ENCODE peak calls at places on chromosomes 1 and 21, in seven cellular contexts. U is heart left ventricle, G is fibroblast of the aortic adventitia, K is neural progenitor cell, L is lung, P is BJ, S is breast epithelium. J is an unnamed sample.

GRCh38 chr1:198879711-198880306 is 241.0 kb downstream of the PTPRC start:
- DNase-seq in U (no peak), G (peak), K (no peak), L (no peak), P (no peak), S (no peak), J (no peak)

GRCh38 chr1:183840140-183840539 is 35.2 kb downstream of the RGL1 start:
- DNase-seq in U (no peak), G (no peak), K (no peak), L (no peak), P (no peak), S (no peak), J (peak)

GRCh38 chr1:224127925-224128819 is 14.3 kb downstream of the FBXO28 start:
- DNase-seq in U (no peak), G (peak), K (no peak), L (no peak), P (peak), S (no peak), J (no peak)

GRCh38 chr1:117182271-117182670 is 28.5 kb downstream of the VTCN1 start:
- DNase-seq in U (no peak), G (no peak), K (no peak), L (no peak), P (no peak), S (no peak), J (no peak)

GRCh38 chr1:172991674-172992400 is 58.9 kb downstream of the TNFSF18 start:
- DNase-seq in U (no peak), G (peak), K (no peak), L (no peak), P (no peak), S (no peak), J (peak)

GRCh38 chr1:10623391-10624145 is 148.8 kb downstream of the PEX14 start:
- DNase-seq in U (no peak), G (no peak), K (no peak), L (no peak), P (no peak), S (peak), J (no peak)

GRCh38 chr1:216905781-216906180 is 182.6 kb upstream of the ESRRG start:
- DNase-seq in U (no peak), G (no peak), K (no peak), L (no peak), P (no peak), S (no peak), J (no peak)

GRCh38 chr1:114079596-114080190 is 74.0 kb downstream of the SYT6 start:
- DNase-seq in U (no peak), G (no peak), K (peak), L (no peak), P (no peak), S (no peak), J (no peak)

GRCh38 chr1:111227875-111228747 is 598 bp downstream of the CHI3L2 start:
- DNase-seq in U (peak), G (peak), K (no peak), L (no peak), P (peak), S (peak), J (peak)

GRCh38 chr1:22111115-22111514 is 31.8 kb downstream of the WNT4 start:
- DNase-seq in U (no peak), G (no peak), K (no peak), L (no peak), P (no peak), S (no peak), J (no peak)

GRCh38 chr1:223716302-223716862 is 4.0 kb downstream of the CAPN2 start:
- DNase-seq in U (no peak), G (peak), K (no peak), L (no peak), P (no peak), S (no peak), J (peak)

GRCh38 chr1:221712198-221712684 is 29.6 kb downstream of the DUSP10 start:
- DNase-seq in U (no peak), G (peak), K (no peak), L (no peak), P (peak), S (no peak), J (peak)

GRCh38 chr1:154501423-154502065 is 475 bp upstream of the TDRD10 start:
- DNase-seq in U (peak), G (no peak), K (peak), L (peak), P (no peak), S (peak), J (peak)

GRCh38 chr21:44087426-44088400 is 19.5 kb upstream of the PWP2 start:
- DNase-seq in U (no peak), G (no peak), K (no peak), L (no peak), P (no peak), S (no peak), J (no peak)

GRCh38 chr1:8472668-8473067 is 154.8 kb downstream of the SLC45A1 start:
- DNase-seq in U (no peak), G (no peak), K (no peak), L (no peak), P (no peak), S (no peak), J (no peak)

GRCh38 chr1:112251766-112252506 is 144.1 kb upstream of the CTTNBP2NL start:
- DNase-seq in U (no peak), G (peak), K (no peak), L (no peak), P (no peak), S (no peak), J (peak)

GRCh38 chr1:42851960-42852607 is 5.7 kb downstream of the ZNF691 start:
- DNase-seq in U (no peak), G (no peak), K (no peak), L (no peak), P (no peak), S (no peak), J (no peak)

GRCh38 chr1:89603651-89604413 is 29.1 kb upstream of the LRRC8C start:
- DNase-seq in U (no peak), G (peak), K (no peak), L (no peak), P (no peak), S (no peak), J (peak)

GRCh38 chr1:22096036-22096435 is 43.5 kb downstream of the CDC42 start:
- DNase-seq in U (no peak), G (no peak), K (no peak), L (no peak), P (no peak), S (no peak), J (no peak)

GRCh38 chr1:185632659-185633428 is 101.3 kb upstream of the HMCN1 start:
- DNase-seq in U (no peak), G (peak), K (no peak), L (no peak), P (peak), S (no peak), J (peak)

GRCh38 chr1:168554603-168555520 is 11.1 kb upstream of the XCL2 start:
- DNase-seq in U (no peak), G (no peak), K (no peak), L (no peak), P (no peak), S (no peak), J (no peak)

GRCh38 chr21:45902292-45902995 is 79.1 kb upstream of the COL6A1 start:
- DNase-seq in U (no peak), G (no peak), K (no peak), L (no peak), P (no peak), S (no peak), J (no peak)

GRCh38 chr1:12107718-12108117 is 44.6 kb downstream of the TNFRSF8 start:
- DNase-seq in U (no peak), G (no peak), K (no peak), L (no peak), P (no peak), S (no peak), J (no peak)

GRCh38 chr1:152244576-152244975 is 20.6 kb upstream of the HRNR start:
- DNase-seq in U (no peak), G (no peak), K (no peak), L (no peak), P (no peak), S (no peak), J (no peak)

GRCh38 chr1:111251570-111251969 is 24.1 kb downstream of the CHI3L2 start:
- DNase-seq in U (no peak), G (no peak), K (no peak), L (no peak), P (no peak), S (no peak), J (no peak)

GRCh38 chr1:108141604-108142003 is 58.5 kb downstream of the SLC25A24 start:
- DNase-seq in U (no peak), G (peak), K (no peak), L (no peak), P (no peak), S (no peak), J (peak)

DNA sequence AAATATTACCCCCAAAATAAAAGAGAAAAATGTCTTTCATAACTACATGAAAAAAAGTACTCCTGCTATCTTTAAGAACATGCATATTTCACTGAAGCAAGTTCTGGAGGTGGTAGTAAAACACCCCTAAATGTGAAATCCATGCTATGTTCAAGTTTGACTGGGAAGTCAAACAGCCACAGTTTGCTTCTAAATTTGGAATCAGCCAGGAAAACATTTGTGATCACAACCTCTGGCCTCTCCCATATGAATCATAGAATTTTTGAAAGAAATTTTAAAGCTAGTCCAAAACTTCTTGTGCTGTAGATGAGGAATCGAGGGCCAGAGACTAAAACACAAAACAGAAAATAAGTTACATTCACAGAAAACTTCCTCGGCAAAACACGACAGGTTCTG is 6.6 kb downstream of the SORT1 start:
- DNase-seq in U (no peak), G (peak), K (no peak), L (no peak), P (no peak), S (no peak), J (peak)
- H3K4me3 ChIP-seq in U (peak), G (no peak), K (no peak), L (no peak), P (no peak), S (peak), J (no peak)

GRCh38 chr1:30809514-30810263 is 52.1 kb upstream of the LAPTM5 start:
- DNase-seq in U (no peak), G (peak), K (peak), L (no peak), P (peak), S (peak), J (peak)
- TF ChIP-seq CTCF in U (no peak), G (no peak), K (no peak), L (no peak), P (no peak), S (no peak), J (no peak)

DNA sequence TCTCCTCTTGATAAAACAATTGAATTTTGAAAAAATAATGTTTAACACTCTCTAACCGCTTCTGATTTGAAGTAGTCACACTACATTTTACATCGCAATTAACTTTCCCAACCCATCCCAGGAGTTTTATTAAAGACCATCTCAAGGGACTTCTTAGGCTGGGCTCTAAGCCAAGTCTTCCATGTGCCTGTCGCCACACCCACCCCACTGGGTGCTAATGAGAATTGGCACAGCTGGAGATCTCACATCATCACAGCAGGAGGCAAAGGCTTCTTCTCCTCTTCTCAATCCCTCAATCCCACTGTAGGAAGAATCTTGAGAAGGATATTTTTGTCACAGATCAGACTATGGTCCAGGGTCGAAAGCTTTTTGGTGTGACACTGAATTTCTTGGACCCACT is 328.9 kb downstream of the NUF2 start:
- DNase-seq in U (peak), G (no peak), K (no peak), L (no peak), P (no peak), S (no peak), J (no peak)
- H3K4me3 ChIP-seq in U (no peak), G (no peak), K (no peak), L (no peak), P (no peak), S (no peak), J (no peak)

DNA sequence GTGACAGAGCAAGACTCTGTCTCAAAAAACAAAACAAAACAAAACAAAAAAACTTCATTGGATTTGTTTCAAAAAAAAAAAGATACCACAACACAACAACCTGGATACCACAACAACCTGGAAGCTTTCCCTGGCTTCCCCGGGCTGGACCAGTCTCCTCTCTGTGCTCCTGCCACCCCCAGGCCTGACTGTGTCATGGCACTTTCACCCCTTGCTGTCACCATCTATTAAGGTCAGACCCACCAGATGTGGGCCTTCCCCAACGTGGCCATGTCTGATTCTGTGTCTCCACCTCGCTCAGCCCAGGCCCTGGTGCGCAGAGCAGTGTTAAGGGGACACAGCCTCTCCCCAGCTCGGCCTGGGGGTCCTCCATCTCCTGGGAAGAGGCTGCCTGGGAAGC is 28.3 kb upstream of the ACOT11 start:
- DNase-seq in U (peak), G (no peak), K (peak), L (no peak), P (no peak), S (no peak), J (no peak)
- TF ChIP-seq CTCF in U (no peak), G (no peak), K (peak), L (no peak), P (peak), S (no peak), J (peak)

GRCh38 chr1:243315933-243316332 is 60.1 kb downstream of the SDCCAG8 start:
- DNase-seq in U (no peak), G (peak), K (no peak), L (no peak), P (no peak), S (no peak), J (peak)
- H3K4me3 ChIP-seq in U (no peak), G (no peak), K (peak), L (no peak), P (no peak), S (no peak), J (no peak)

DNA sequence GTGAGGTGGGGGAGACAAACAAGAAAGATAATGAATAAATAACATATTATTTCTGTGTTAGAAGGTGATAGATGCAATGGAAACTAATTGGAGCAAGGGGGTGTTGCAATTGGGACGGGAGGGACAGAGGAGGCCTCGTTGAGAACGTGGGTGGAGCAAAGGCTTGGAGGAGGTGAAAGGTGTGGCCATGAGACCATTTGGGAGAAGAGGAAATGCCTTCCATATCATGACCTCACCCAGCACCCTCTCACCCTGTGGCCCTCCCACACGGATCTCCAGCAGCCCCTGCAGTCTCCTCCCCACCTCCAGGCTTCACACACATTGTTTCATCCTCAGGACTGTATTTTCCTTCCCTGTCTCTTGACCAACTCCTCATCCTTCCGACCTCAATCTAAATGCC is 85.3 kb upstream of the ARHGAP29 start:
- DNase-seq in U (no peak), G (peak), K (no peak), L (no peak), P (no peak), S (no peak), J (peak)
- TF ChIP-seq CTCF in U (no peak), G (no peak), K (no peak), L (no peak), P (no peak), S (no peak), J (no peak)

GRCh38 chr1:118785246-118785645 is 202.9 kb downstream of the TBX15 start:
- DNase-seq in U (peak), G (peak), K (peak), L (no peak), P (no peak), S (no peak), J (no peak)
- H3K4me3 ChIP-seq in U (no peak), G (no peak), K (no peak), L (no peak), P (no peak), S (no peak), J (no peak)

GRCh38 chr1:85494957-85495266 is 30.0 kb upstream of the DDAH1 start:
- DNase-seq in U (no peak), G (peak), K (peak), L (no peak), P (no peak), S (no peak), J (peak)
- TF ChIP-seq CTCF in U (no peak), G (peak), K (peak), L (no peak), P (peak), S (no peak), J (peak)

DNA sequence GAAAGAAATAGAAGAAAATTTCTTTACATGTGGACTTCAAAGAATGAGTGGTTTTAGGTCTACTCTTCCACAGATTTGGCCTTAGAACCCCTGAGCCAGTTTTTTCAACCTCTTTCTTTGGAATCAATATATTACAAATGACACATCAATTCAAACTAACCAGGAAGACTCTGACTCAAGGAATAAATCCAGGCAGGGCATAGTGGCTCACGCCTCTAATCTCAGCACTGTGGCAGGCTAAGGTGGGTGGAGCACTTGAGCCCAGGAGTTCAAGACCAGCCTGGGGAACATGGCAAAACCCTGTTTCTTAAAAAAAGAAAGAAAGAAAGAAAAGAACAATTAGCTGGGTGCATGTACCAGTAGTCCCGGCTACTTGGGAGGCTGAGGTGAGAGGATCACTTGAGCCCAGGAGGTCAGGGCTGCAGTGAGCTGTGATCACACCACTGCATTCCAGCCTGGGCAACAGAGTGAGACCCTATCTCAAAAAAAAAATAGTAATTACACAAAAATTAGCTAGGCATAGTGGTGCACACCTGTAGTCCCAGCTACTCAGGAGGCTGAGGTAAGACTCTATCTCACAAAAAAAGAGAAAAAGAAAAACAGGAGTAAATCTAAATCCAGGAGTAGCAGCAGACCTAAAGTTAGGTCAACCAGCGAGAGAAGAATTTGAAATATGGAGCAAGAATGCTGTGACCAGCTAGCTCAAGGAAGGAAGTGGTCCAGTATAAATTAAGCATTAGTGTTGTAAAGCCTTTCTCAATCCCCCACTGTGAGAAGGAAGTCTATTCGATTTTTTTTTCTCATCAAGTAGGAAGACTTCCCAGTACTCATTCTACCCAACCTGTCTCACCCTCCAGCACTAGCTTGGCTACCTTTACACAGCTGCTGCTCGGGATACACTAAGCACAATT is 1.9 kb downstream of the SORT1 start:
- DNase-seq in U (no peak), G (no peak), K (peak), L (no peak), P (peak), S (no peak), J (peak)
- H3K4me3 ChIP-seq in U (peak), G (no peak), K (peak), L (peak), P (peak), S (peak), J (no peak)

J was measured in fibroblast of pulmonary artery.